ENCODE peak calls at places on chromosomes 12 and 14, in eight cellular contexts. K is transverse colon, Y is Caco-2, U is mucosa of descending colon, A is uterus, M is PC-3, W is H7, X is astrocyte of the spinal cord. V is an unnamed sample.

GRCh38 chr12:33488036-33488435 is 48.4 kb upstream of the SYT10 start:
- DNase-seq in K (no peak), A (no peak), U (no peak), W (no peak), X (no peak), M (peak; percentile 57), Y (no peak), V (no peak)

GRCh38 chr12:43011383-43011926 is 421.9 kb upstream of the PRICKLE1 start:
- DNase-seq in A (no peak), K (no peak), M (no peak), W (no peak), U (no peak), X (no peak), Y (no peak), V (no peak)

GRCh38 chr14:105563347-105563737 is 37.0 kb downstream of the TMEM121 start:
- DNase-seq in Y (no peak), K (no peak), X (no peak), A (no peak), M (no peak), W (no peak), U (no peak), V (no peak)

GRCh38 chr12:132624186-132624855 is 5.7 kb downstream of the P2RX2 start:
- DNase-seq in M (no peak), A (no peak), Y (no peak), K (no peak), W (no peak), X (no peak), U (no peak), V (no peak)

GRCh38 chr12:93722757-93723567 is 45.8 kb downstream of the CRADD start:
- DNase-seq in A (no peak), X (no peak), Y (no peak), M (peak; percentile 98), W (no peak), K (no peak), U (no peak), V (no peak)

GRCh38 chr12:39878753-39879152 is 227.1 kb downstream of the SLC2A13 start:
- DNase-seq in A (no peak), X (no peak), U (no peak), M (no peak), Y (no peak), W (no peak), K (no peak), V (no peak)

GRCh38 chr12:64682572-64683277 is 72.4 kb downstream of the RASSF3 start:
- DNase-seq in A (peak; percentile 82), M (no peak), Y (no peak), W (peak; percentile 68), X (peak; percentile 87), U (no peak), K (peak; percentile 58), V (no peak)

GRCh38 chr14:38039526-38039925 is 168.2 kb upstream of the SSTR1 start:
- DNase-seq in A (no peak), Y (no peak), U (no peak), W (no peak), X (no peak), M (peak; percentile 3), K (no peak), V (no peak)

GRCh38 chr12:4909734-4910501 is at the start of gene KCNA1:
- DNase-seq in A (peak; percentile 30), W (peak; percentile 81), M (no peak), Y (no peak), U (peak; percentile 39), K (no peak), X (no peak), V (no peak)

GRCh38 chr14:35855886-35856481 is 29.8 kb downstream of the BRMS1L start:
- DNase-seq in A (no peak), X (no peak), U (no peak), M (no peak), Y (no peak), W (no peak), K (no peak), V (no peak)

GRCh38 chr14:56821807-56822615 is 11.7 kb upstream of the OTX2 start:
- DNase-seq in W (no peak), A (no peak), U (no peak), M (peak; percentile 84), Y (peak; percentile 85), X (no peak), K (no peak), V (no peak)

GRCh38 chr12:116881325-116881866 is at the start of gene HRK:
- DNase-seq in W (peak; percentile 93), Y (no peak), X (no peak), M (no peak), U (no peak), K (no peak), A (no peak), V (no peak)

GRCh38 chr12:39772708-39773665 is 153.4 kb upstream of the ABCD2 start:
- DNase-seq in Y (no peak), W (no peak), U (no peak), A (no peak), X (no peak), M (no peak), K (no peak), V (no peak)

GRCh38 chr12:30923057-30923456 is 3.5 kb upstream of the TSPAN11 start:
- DNase-seq in A (no peak), Y (no peak), K (no peak), M (no peak), W (no peak), U (no peak), X (no peak), V (no peak)

GRCh38 chr14:63178912-63179311 is 25.3 kb upstream of the RHOJ start:
- DNase-seq in K (no peak), Y (no peak), U (no peak), W (no peak), X (peak; percentile 67), A (no peak), M (peak; percentile 78), V (no peak)

GRCh38 chr14:73250317-73250713 is 13.0 kb downstream of the PAPLN start:
- DNase-seq in W (no peak), M (no peak), K (no peak), Y (no peak), X (no peak), U (peak; percentile 19), A (no peak), V (no peak)

GRCh38 chr14:54856152-54856551 is 46.5 kb downstream of the GCH1 start:
- DNase-seq in K (no peak), M (no peak), U (no peak), W (no peak), X (no peak), Y (no peak), A (no peak), V (no peak)

GRCh38 chr14:70036665-70037064 is 152.1 kb downstream of the SLC8A3 start:
- DNase-seq in X (no peak), M (no peak), K (no peak), Y (peak; percentile 11), A (no peak), U (no peak), W (no peak), V (no peak)

GRCh38 chr14:31843361-31844091 is 233.6 kb upstream of the ARHGAP5 start:
- DNase-seq in W (no peak), K (peak; percentile 34), A (no peak), Y (no peak), M (no peak), U (no peak), X (peak; percentile 8), V (no peak)

GRCh38 chr12:111788178-111788654 is 21.5 kb downstream of the ALDH2 start:
- DNase-seq in Y (peak; percentile 75), M (peak; percentile 42), U (no peak), W (no peak), X (no peak), K (no peak), A (no peak), V (no peak)

GRCh38 chr14:68548194-68549056 is 244.4 kb downstream of the ZFP36L1 start:
- DNase-seq in W (peak; percentile 70), X (peak; percentile 98), M (peak; percentile 97), Y (no peak), K (peak; percentile 78), U (peak; percentile 80), A (peak; percentile 95), V (no peak)

GRCh38 chr14:68552075-68552474 is 240.8 kb downstream of the ZFP36L1 start:
- DNase-seq in U (no peak), A (no peak), M (no peak), W (no peak), Y (no peak), X (no peak), K (no peak), V (no peak)

GRCh38 chr14:68551045-68551683 is 241.7 kb downstream of the ZFP36L1 start:
- DNase-seq in U (no peak), W (no peak), A (no peak), M (no peak), K (no peak), X (no peak), Y (no peak), V (no peak)

GRCh38 chr14:68549057-68549421 is 243.8 kb downstream of the ZFP36L1 start:
- DNase-seq in K (no peak), U (no peak), X (peak; percentile 71), M (peak; percentile 50), A (no peak), Y (no peak), W (no peak), V (no peak)

GRCh38 chr14:68549966-68550705 is 242.7 kb downstream of the ZFP36L1 start:
- DNase-seq in A (no peak), W (no peak), M (peak; percentile 41), U (no peak), X (peak; percentile 41), K (no peak), Y (no peak), V (no peak)
- H3K4me3 ChIP-seq in A (no peak overlapping the region), W (no peak overlapping the region), M (no peak overlapping the region), U (no peak overlapping the region), X (no peak overlapping the region), K (no peak overlapping the region), Y (no peak overlapping the region), V (no peak overlapping the region)

GRCh38 chr12:14955876-14956811 is 5.3 kb downstream of the ARHGDIB start:
- DNase-seq in W (no peak), U (no peak), Y (no peak), K (no peak), M (no peak), X (no peak), A (no peak), V (no peak)
- H3K4me3 ChIP-seq in W (no peak overlapping the region), U (no peak overlapping the region), Y (no peak overlapping the region), K (no peak overlapping the region), M (no peak overlapping the region), X (no peak overlapping the region), A (no peak overlapping the region), V (peak overlapping the region; percentile 29)

GRCh38 chr12:114888458-114888857 is 204.5 kb upstream of the TBX3 start:
- DNase-seq in A (no peak), Y (no peak), W (no peak), U (no peak), X (peak; percentile 46), M (peak; percentile 94), K (peak; percentile 38), V (no peak)
- H3K4me3 ChIP-seq in A (no peak overlapping the region), Y (no peak overlapping the region), W (no peak overlapping the region), U (no peak overlapping the region), X (no peak overlapping the region), M (no peak overlapping the region), K (no peak overlapping the region), V (no peak overlapping the region)

DNA sequence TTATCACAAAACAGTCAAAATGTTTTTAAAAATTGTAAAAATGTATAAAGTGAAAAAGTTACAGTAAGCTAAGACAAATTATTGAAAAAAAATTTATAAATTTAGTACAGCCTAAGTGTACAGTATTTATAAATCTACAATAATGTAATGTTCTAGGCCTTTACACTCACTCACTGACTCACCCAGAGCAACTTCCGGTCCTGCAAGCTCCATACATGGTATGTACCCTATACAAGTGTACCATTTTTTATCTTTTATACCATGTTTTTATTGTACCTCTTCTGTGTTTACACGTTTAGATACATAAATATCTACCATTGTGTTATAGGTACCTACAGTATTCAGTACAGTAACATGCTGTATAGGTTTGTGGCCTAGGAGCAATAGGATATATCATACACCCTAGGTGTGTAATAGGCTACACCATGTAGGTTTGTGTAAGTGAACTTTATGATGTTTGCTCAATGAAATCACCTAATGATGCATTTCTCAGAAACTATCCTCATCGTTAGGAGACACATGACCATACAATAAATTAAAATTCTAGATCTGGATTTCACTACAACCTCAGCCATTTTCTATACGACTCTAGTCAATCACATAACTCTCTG is 66.8 kb downstream of the TXNDC16 start:
- DNase-seq in X (no peak), U (no peak), W (no peak), Y (no peak), K (no peak), M (peak; percentile 24), A (no peak), V (no peak)
- H3K4me3 ChIP-seq in X (no peak overlapping the region), U (no peak overlapping the region), W (no peak overlapping the region), Y (no peak overlapping the region), K (no peak overlapping the region), M (no peak overlapping the region), A (no peak overlapping the region), V (no peak overlapping the region)

V was measured in effector memory CD4-positive, alpha-beta T cell.